ENCODE peak calls at places on chromosome 18, in six cellular contexts. Z, H, T, U, Q and A are unnamed samples.
A peak's percentile ranks its signal among the peaks of the same experiment; 100 is the strongest.

GRCh38 chr18:69956037-69956436 is 8.4 kb upstream of the CD226 start:
- DNase-seq in Z (no peak), U (no peak), Q (peak; percentile 50), H (peak; percentile 15), T (no peak), A (no peak)

GRCh38 chr18:3682061-3682460 is 232.1 kb downstream of the TGIF1 start:
- DNase-seq in Q (no peak), T (no peak), H (no peak), U (no peak), Z (no peak), A (no peak)

GRCh38 chr18:54700580-54700979 is 109.5 kb downstream of the DYNAP start:
- DNase-seq in U (no peak), Q (no peak), Z (no peak), H (no peak), T (no peak), A (no peak)

GRCh38 chr18:44594779-44595467 is 85.8 kb upstream of the SETBP1 start:
- DNase-seq in T (no peak), U (no peak), Q (peak; percentile 84), H (peak; percentile 49), Z (no peak), A (peak; percentile 43)

GRCh38 chr18:59671533-59671932 is 25.7 kb downstream of the CCBE1 start:
- DNase-seq in Q (no peak), T (no peak), U (no peak), H (no peak), Z (no peak), A (no peak)

GRCh38 chr18:63344918-63345317 is 22.1 kb downstream of the KDSR start:
- DNase-seq in T (no peak), H (no peak), Z (no peak), U (no peak), Q (no peak), A (no peak)

GRCh38 chr18:76351961-76352581 is 143.0 kb downstream of the ZNF516 start:
- DNase-seq in H (peak; percentile 94), Q (peak; percentile 93), T (no peak), U (peak; percentile 23), Z (peak; percentile 67), A (peak; percentile 89)

GRCh38 chr18:49843778-49844625 is 30.7 kb upstream of the ACAA2 start:
- DNase-seq in Z (no peak), H (no peak), U (no peak), T (no peak), Q (no peak), A (no peak)

GRCh38 chr18:59737776-59738295 is 40.6 kb upstream of the CCBE1 start:
- DNase-seq in T (no peak), Z (no peak), U (no peak), H (no peak), Q (peak; percentile 45), A (no peak)

GRCh38 chr18:44149706-44150105 is 531.0 kb upstream of the SETBP1 start:
- DNase-seq in T (no peak), H (peak; percentile 51), U (no peak), Q (peak; percentile 62), Z (no peak), A (no peak)

GRCh38 chr18:51278045-51278649 is 80.7 kb upstream of the MEX3C start:
- DNase-seq in U (no peak), T (no peak), Q (peak; percentile 1), Z (no peak), H (no peak), A (no peak)

GRCh38 chr18:11110509-11110908 is 38.9 kb downstream of the PIEZO2 start:
- DNase-seq in T (no peak), U (no peak), Q (no peak), Z (no peak), H (no peak), A (no peak)

GRCh38 chr18:76971149-76971548 is 148.8 kb downstream of the ZNF236 start:
- DNase-seq in Q (no peak), Z (no peak), H (no peak), U (no peak), T (no peak), A (no peak)

GRCh38 chr18:37429768-37430167 is 135.8 kb downstream of the CELF4 start:
- DNase-seq in T (no peak), Q (no peak), H (no peak), U (no peak), Z (no peak), A (no peak)

GRCh38 chr18:49531678-49532153 is 30.1 kb upstream of the LIPG start:
- DNase-seq in U (no peak), Z (no peak), H (no peak), Q (no peak), T (no peak), A (no peak)

GRCh38 chr18:58101291-58101706 is 57.3 kb downstream of the NEDD4L start:
- DNase-seq in Q (no peak), H (no peak), T (no peak), U (no peak), Z (no peak), A (no peak)

GRCh38 chr18:68847219-68847860 is 49.5 kb downstream of the CCDC102B start:
- DNase-seq in H (peak; percentile 4), Q (peak; percentile 43), Z (no peak), U (peak; percentile 21), T (no peak), A (peak; percentile 27)

GRCh38 chr18:22165049-22165602 is 4.3 kb upstream of the GATA6 start:
- DNase-seq in U (no peak), T (no peak), H (no peak), Q (no peak), Z (no peak), A (no peak)

GRCh38 chr18:55585050-55585449 is 2.9 kb downstream of the TCF4 start:
- DNase-seq in H (no peak), T (no peak), Q (peak; percentile 21), U (no peak), Z (no peak), A (no peak)

GRCh38 chr18:76889086-76889699 is 66.8 kb downstream of the ZNF236 start:
- DNase-seq in H (no peak), T (no peak), U (no peak), Q (no peak), Z (no peak), A (no peak)

GRCh38 chr18:63236990-63237389 is 82.6 kb downstream of the BCL2 start:
- DNase-seq in H (peak; percentile 30), Z (no peak), T (no peak), U (no peak), Q (no peak), A (no peak)

GRCh38 chr18:79575891-79576685 is 103.5 kb upstream of the CTDP1 start:
- DNase-seq in T (no peak), Q (peak; percentile 49), Z (peak; percentile 82), H (peak; percentile 50), U (no peak), A (no peak)

GRCh38 chr18:56575819-56576663 is 62.4 kb downstream of the TXNL1 start:
- DNase-seq in Q (peak; percentile 67), H (peak; percentile 70), T (no peak), Z (peak; percentile 40), U (no peak), A (peak; percentile 62)

GRCh38 chr18:79394438-79395307 is 1.1 kb upstream of the NFATC1 start:
- DNase-seq in U (no peak), Q (peak; percentile 73), Z (no peak), T (peak; percentile 56), H (peak; percentile 75), A (peak; percentile 21)

GRCh38 chr18:54689319-54689718 is 98.3 kb downstream of the DYNAP start:
- DNase-seq in T (no peak), H (no peak), Q (no peak), U (no peak), Z (no peak), A (no peak)

GRCh38 chr18:36249392-36249791 is 48.1 kb upstream of the FHOD3 start:
- DNase-seq in H (peak; percentile 1), T (no peak), Z (no peak), Q (no peak), U (no peak), A (no peak)